ENCODE peak calls at places on chromosomes 5 and 9, in six cellular contexts. B is brain microvascular endothelial cell; I is neural progenitor cell; N is K562; H is cardiac muscle cell; E is CD8-positive, alpha-beta T cell. M is an unnamed sample. For H3K36me3, the result is how much of the 10 kb centered on the place peaks cover.

GRCh38 chr5:155620819-155621410 is 607.4 kb downstream of the KIF4B start:
- DNase-seq in E (no peak), N (no peak), B (no peak), H (no peak), I (peak), M (no peak)

GRCh38 chr5:133440467-133441115 is 171.8 kb downstream of the FSTL4 start:
- DNase-seq in I (no peak), H (no peak), B (no peak), N (no peak), E (no peak), M (no peak)

GRCh38 chr5:150078802-150079654 is 7.3 kb downstream of the CSF1R start:
- DNase-seq in E (no peak), N (no peak), H (no peak), I (no peak), B (no peak), M (no peak)

GRCh38 chr9:110880123-110880522 is 158.1 kb downstream of the LPAR1 start:
- DNase-seq in E (no peak), N (no peak), H (peak), B (peak), I (peak), M (no peak)

GRCh38 chr9:69254223-69254622 is 70.8 kb upstream of the ENTREP1 start:
- DNase-seq in E (no peak), H (no peak), B (no peak), N (no peak), I (no peak), M (no peak)

GRCh38 chr5:120017523-120017922 is 388.2 kb downstream of the FAM170A start:
- DNase-seq in H (peak), N (no peak), E (no peak), I (no peak), B (peak), M (no peak)

GRCh38 chr5:57366744-57367143 is 115.9 kb downstream of the ACTBL2 start:
- DNase-seq in H (no peak), B (peak), N (no peak), E (no peak), I (no peak), M (no peak)

GRCh38 chr5:3024976-3025375 is 273.5 kb upstream of the IRX2 start:
- DNase-seq in B (no peak), H (no peak), I (no peak), N (no peak), E (no peak), M (no peak)

GRCh38 chr5:95959964-95960801 is 1.5 kb downstream of the ELL2 start:
- DNase-seq in E (no peak), B (peak), H (peak), I (peak), N (no peak), M (no peak)

GRCh38 chr9:26650325-26650724 is 242.3 kb downstream of the CAAP1 start:
- DNase-seq in I (no peak), B (no peak), H (no peak), E (no peak), N (no peak), M (no peak)

GRCh38 chr9:98852961-98853360 is 45.5 kb downstream of the GALNT12 start:
- DNase-seq in I (no peak), E (no peak), B (no peak), H (no peak), N (no peak), M (no peak)

GRCh38 chr9:33498387-33498786 is 24.7 kb upstream of the NOL6 start:
- DNase-seq in E (no peak), H (peak), B (no peak), I (no peak), N (no peak), M (no peak)

GRCh38 chr9:86521936-86522335 is 167.7 kb upstream of the TUT7 start:
- DNase-seq in I (no peak), H (peak), B (no peak), E (no peak), N (no peak), M (no peak)

GRCh38 chr5:67166460-67166871 is 30.1 kb downstream of the CD180 start:
- DNase-seq in E (peak), N (no peak), B (no peak), H (no peak), I (no peak), M (no peak)

GRCh38 chr5:7795311-7795710 is 55.6 kb downstream of the CFAP90 start:
- DNase-seq in E (no peak), B (no peak), H (no peak), N (no peak), I (peak), M (no peak)

GRCh38 chr5:31133488-31133887 is 60.0 kb upstream of the CDH6 start:
- DNase-seq in H (peak), E (no peak), N (no peak), I (no peak), B (peak), M (no peak)

GRCh38 chr5:147520450-147520849 is 10.6 kb upstream of the DPYSL3 start:
- DNase-seq in I (peak), B (no peak), H (peak), N (no peak), E (no peak), M (no peak)

GRCh38 chr5:55073211-55073610 is 29.2 kb upstream of the GZMA start:
- DNase-seq in I (no peak), H (no peak), N (no peak), E (no peak), B (no peak), M (no peak)

GRCh38 chr5:150658699-150659265 is 2.3 kb upstream of the MYOZ3 start:
- DNase-seq in N (no peak), E (no peak), H (no peak), I (no peak), B (no peak), M (no peak)

GRCh38 chr5:1224631-1225030 is 550 bp upstream of the SLC6A18 start:
- DNase-seq in I (no peak), N (no peak), E (no peak), H (no peak), B (no peak), M (no peak)

GRCh38 chr9:17847908-17848307 is 269.0 kb downstream of the SH3GL2 start:
- DNase-seq in B (no peak), I (no peak), E (no peak), N (no peak), H (no peak), M (no peak)

GRCh38 chr9:115694014-115694413 is 459.6 kb upstream of the PAPPA start:
- DNase-seq in E (no peak), B (peak), I (peak), N (no peak), H (peak), M (no peak)

GRCh38 chr9:97907051-97907450 is 15.2 kb downstream of the TRMO start:
- DNase-seq in I (no peak), N (no peak), E (no peak), H (no peak), B (no peak), M (no peak)

GRCh38 chr5:32241034-32241783 is 67.1 kb upstream of the GOLPH3 start:
- DNase-seq in N (no peak), I (no peak), B (no peak), E (no peak), H (no peak), M (no peak)

GRCh38 chr9:2616726-2617377 is 4.7 kb upstream of the VLDLR start:
- DNase-seq in E (no peak), N (no peak), H (no peak), I (no peak), B (no peak), M (no peak)

GRCh38 chr5:98173334-98173733 is 600.1 kb upstream of the RGMB start:
- DNase-seq in N (no peak), H (peak), B (peak), E (no peak), I (no peak), M (no peak)

GRCh38 chr5:131854134-131854533 is 57.3 kb upstream of the FNIP1 start:
- DNase-seq in H (peak), I (no peak), N (no peak), E (no peak), B (peak), M (no peak)

GRCh38 chr9:85420750-85421149 is 321.0 kb downstream of the AGTPBP1 start:
- DNase-seq in H (peak), I (peak), E (no peak), B (peak), N (no peak), M (no peak)

GRCh38 chr5:108749130-108749861 is 1.6 kb downstream of the FER start:
- DNase-seq in H (no peak), B (no peak), I (no peak), N (peak), E (peak), M (no peak)

GRCh38 chr5:135217669-135218485 is 181.2 kb downstream of the MACROH2A1 start:
- DNase-seq in I (peak), E (no peak), H (no peak), B (no peak), N (peak), M (no peak)

GRCh38 chr9:456365-456764 is 241.7 kb downstream of the DOCK8 start:
- DNase-seq in I (no peak), N (no peak), E (no peak), H (peak), B (no peak), M (no peak)

GRCh38 chr9:96751815-96752214 is 26.1 kb downstream of the ZNF510 start:
- DNase-seq in I (no peak), N (no peak), H (no peak), E (no peak), B (no peak), M (no peak)

GRCh38 chr5:78899922-78900362 is 85.2 kb downstream of the ARSB start:
- DNase-seq in N (peak), E (no peak), I (peak), H (peak), B (peak), M (peak)

GRCh38 chr5:72472666-72473422 is 34.4 kb downstream of the ZNF366 start:
- DNase-seq in H (peak), B (no peak), N (no peak), I (no peak), E (no peak), M (no peak)

DNA sequence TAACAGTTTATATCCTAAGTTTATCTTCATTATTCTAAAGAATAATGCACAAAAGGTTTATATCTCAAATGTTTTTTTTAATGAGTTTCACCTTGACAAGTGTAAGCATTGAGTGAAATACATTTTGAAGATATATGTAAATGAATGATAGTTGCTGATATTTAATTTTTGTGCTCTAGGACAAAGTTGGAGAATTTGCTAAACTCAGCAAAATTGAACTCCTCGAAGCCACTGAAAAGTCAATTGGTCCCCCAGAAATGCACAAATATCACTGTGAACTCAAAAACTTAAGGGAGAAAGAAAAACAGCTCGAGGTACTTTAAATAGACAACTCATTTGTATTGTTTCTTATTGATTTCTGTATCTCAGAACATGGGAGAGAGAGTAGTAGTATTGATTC is 19.5 kb downstream of the SMC5 start:
- DNase-seq in B (no peak), N (no peak), E (no peak), H (no peak), I (no peak), M (no peak)
- TF ChIP-seq CTCF in B (no peak), N (no peak), E (no peak), H (no peak), I (no peak), M (no peak)

DNA sequence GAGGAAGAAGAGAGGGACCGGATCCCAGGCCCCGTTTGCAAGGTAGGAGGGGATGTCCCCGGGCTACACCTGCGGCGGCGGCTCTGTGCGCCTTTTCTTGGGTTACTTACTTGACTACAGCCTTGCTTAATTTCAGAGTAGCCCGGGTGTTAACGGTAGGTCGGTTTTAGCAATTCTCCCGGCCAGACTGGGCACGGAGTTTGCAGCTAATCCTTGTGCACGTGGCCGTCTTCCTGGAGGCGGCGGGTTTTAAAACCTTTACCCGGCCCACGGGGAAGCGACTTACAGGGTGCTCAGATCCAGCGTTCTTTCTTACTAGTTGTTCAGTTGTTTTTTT is 313 bp downstream of the BRIX1 start:
- DNase-seq in I (no peak), B (no peak), H (no peak), E (no peak), N (no peak), M (no peak)
- H3K36me3 ChIP-seq in I (under half), B (under half), H (under half), E (under half), N (half or more), M (under half)

GRCh38 chr9:35488566-35489312 is 1.2 kb upstream of the RUSC2 start:
- DNase-seq in I (no peak), H (no peak), N (no peak), E (no peak), B (no peak), M (no peak)

GRCh38 chr9:35489313-35490154 is at the start of gene RUSC2:
- DNase-seq in N (peak), B (peak), H (peak), E (no peak), I (peak), M (peak)

GRCh38 chr9:35487066-35487465 is 2.8 kb upstream of the RUSC2 start:
- DNase-seq in B (no peak), H (no peak), E (no peak), I (no peak), N (no peak), M (no peak)

GRCh38 chr9:35490155-35490909 is 421 bp downstream of the RUSC2 start:
- DNase-seq in N (peak), I (peak), B (no peak), E (no peak), H (no peak), M (no peak)

DNA sequence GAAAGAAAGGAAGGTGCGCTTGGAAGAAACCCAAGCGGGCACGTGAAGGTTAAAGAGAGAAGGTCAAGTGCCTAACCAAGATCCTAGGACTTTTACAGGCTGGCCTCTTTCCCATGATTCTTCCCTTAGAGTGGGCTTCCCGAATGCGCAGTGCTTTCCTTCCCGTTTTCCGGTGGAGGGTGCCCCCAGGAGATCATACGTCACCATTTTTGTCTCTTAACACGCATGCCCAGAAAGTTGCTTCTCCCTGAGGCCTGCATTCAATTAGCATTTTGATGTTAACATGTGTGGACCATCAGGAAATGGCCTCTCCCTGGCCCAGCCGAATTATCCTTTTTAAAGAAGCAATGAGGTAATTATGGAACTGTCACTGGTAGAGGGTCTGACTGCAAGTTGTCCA is 1.9 kb upstream of the RUSC2 start:
- DNase-seq in N (no peak), H (no peak), I (no peak), E (no peak), B (no peak), M (no peak)
- H3K4me3 ChIP-seq in N (no peak), H (no peak), I (no peak), E (no peak), B (no peak), M (no peak)

GRCh38 chr5:141343242-141343952 is at the start of gene PCDHGA3:
- DNase-seq in N (peak), B (peak), I (no peak), E (no peak), H (peak), M (peak)
- TF ChIP-seq CTCF in N (peak), B (peak), I (peak), E (no peak), H (peak), M (peak)

GRCh38 chr9:93525476-93525875 is 50.9 kb upstream of the PHF2 start:
- DNase-seq in H (peak), N (peak), E (no peak), I (peak), B (peak), M (no peak)
- H3K36me3 ChIP-seq in H (under half), N (half or more), E (under half), I (under half), B (under half), M (half or more)

GRCh38 chr5:14667770-14668169 is 3.3 kb downstream of the OTULIN start:
- DNase-seq in H (no peak), I (no peak), N (no peak), B (no peak), E (no peak), M (no peak)
- H3K4me3 ChIP-seq in H (no peak), I (no peak), N (no peak), B (no peak), E (peak), M (no peak)

GRCh38 chr5:35717718-35718117 is 100.1 kb downstream of the SPEF2 start:
- DNase-seq in I (no peak), E (no peak), B (no peak), H (no peak), N (no peak), M (no peak)
- TF ChIP-seq CTCF in I (no peak), E (no peak), B (no peak), H (no peak), N (no peak), M (no peak)

GRCh38 chr5:38166832-38167231 is 91.5 kb upstream of the EGFLAM start:
- DNase-seq in E (no peak), B (no peak), I (no peak), H (no peak), N (no peak), M (no peak)
- H3K36me3 ChIP-seq in E (under half), B (under half), I (under half), H (under half), N (under half), M (under half)